ENCODE peak calls at places on chromosomes 5 and 9, in four cellular contexts. P, D, R and E are unnamed samples.

GRCh38 chr5:127878174-127878750 is 175.1 kb downstream of the CCDC192 start:
- DNase-seq in P (no peak), D (peak), R (no peak), E (peak)

GRCh38 chr9:82949203-82949602 is 113.7 kb downstream of the RASEF start:
- DNase-seq in P (no peak), D (no peak), R (no peak), E (no peak)

GRCh38 chr9:22682536-22683392 is 236.1 kb downstream of the DMRTA1 start:
- DNase-seq in P (no peak), D (no peak), R (no peak), E (no peak)

GRCh38 chr9:6330958-6331634 is 2.9 kb downstream of the TPD52L3 start:
- DNase-seq in P (no peak), D (no peak), R (no peak), E (no peak)

GRCh38 chr5:77641397-77641943 is 3.0 kb upstream of the OTP start:
- DNase-seq in P (no peak), D (no peak), R (no peak), E (no peak)

GRCh38 chr5:10578869-10579268 is 15.0 kb downstream of the ANKRD33B start:
- DNase-seq in P (no peak), D (no peak), R (no peak), E (no peak)

GRCh38 chr5:10453564-10453963 is 11.9 kb downstream of the ROPN1L start:
- DNase-seq in P (no peak), D (peak), R (no peak), E (no peak)

GRCh38 chr9:129406278-129407225 is 214.3 kb downstream of the C9orf50 start:
- DNase-seq in P (no peak), D (peak), R (no peak), E (no peak)

GRCh38 chr5:149932445-149933350 is 11.9 kb downstream of the PDE6A start:
- DNase-seq in P (no peak), D (no peak), R (no peak), E (no peak)

GRCh38 chr5:168287362-168287761 is 4.1 kb upstream of the WWC1 start:
- DNase-seq in P (no peak), D (no peak), R (no peak), E (no peak)

GRCh38 chr5:1474875-1475543 is 29.8 kb upstream of the SLC6A3 start:
- DNase-seq in P (no peak), D (no peak), R (no peak), E (no peak)

GRCh38 chr5:101102506-101102905 is 199.4 kb upstream of the ST8SIA4 start:
- DNase-seq in P (no peak), D (peak), R (no peak), E (no peak)

GRCh38 chr5:96963267-96963666 is 27.4 kb downstream of the LNPEP start:
- DNase-seq in P (no peak), D (no peak), R (no peak), E (no peak)

GRCh38 chr9:21965401-21965951 is 28.7 kb downstream of the CDKN2A start:
- DNase-seq in P (peak), D (no peak), R (peak), E (no peak)